ENCODE peak calls at places on chromosomes 6 and 20, in nine cellular contexts. J is stimulated activated CD4-positive, alpha-beta T cell treated with anti-CD3 and anti-CD28 coated beads, Interleukin-2, amount 100 ng/mL, for 48 hours; Z is stimulated activated naive B cell treated with anti-CD40 and anti-IgM and Interleukin-4, amounts not matched to agents 10 μg/mL and 1 μg/mL and 100 μg/mL, for 72 hours; D is iris pigment epithelial cell; W is amygdala; B is GM03348; H is IMR-90; V is activated CD4-positive, alpha-beta T cell treated with anti-CD3 and anti-CD28 coated beads for 36 hours; I is AG08395. R is an unnamed sample.

GRCh38 chr6:137489410-137490371 is 4.5 kb downstream of the OLIG3 start:
- DNase-seq in J (no peak), Z (no peak), D (no peak), W (no peak), B (no peak), H (no peak), V (no peak), I (no peak), R (no peak)

GRCh38 chr20:46678516-46678915 is 10.7 kb downstream of the TP53RK start:
- DNase-seq in J (no peak), Z (no peak), D (no peak), W (no peak), B (no peak), H (no peak), V (no peak), I (no peak), R (no peak)

GRCh38 chr6:69985180-69985579 is 118.8 kb downstream of the COL19A1 start:
- DNase-seq in J (no peak), Z (peak), D (no peak), W (no peak), B (no peak), H (no peak), V (no peak), I (no peak), R (no peak)

GRCh38 chr6:43669050-43669921 is 18.3 kb downstream of the MRPS18A start:
- DNase-seq in J (no peak), Z (no peak), D (no peak), W (peak), B (peak), H (peak), V (no peak), I (peak), R (peak)

GRCh38 chr20:11047559-11047958 is 373.8 kb upstream of the JAG1 start:
- DNase-seq in J (no peak), Z (no peak), D (peak), W (no peak), B (no peak), H (no peak), V (no peak), I (no peak), R (no peak)

GRCh38 chr20:49948809-49949507 is 12.8 kb downstream of the RNF114 start:
- DNase-seq in J (no peak), Z (no peak), D (peak), W (no peak), B (peak), H (peak), V (no peak), I (peak), R (peak)

GRCh38 chr6:21942910-21943309 is 349.4 kb downstream of the SOX4 start:
- DNase-seq in J (no peak), Z (no peak), D (peak), W (no peak), B (peak), H (no peak), V (no peak), I (peak), R (no peak)

GRCh38 chr6:35213161-35213823 is 464 bp upstream of the SCUBE3 start:
- DNase-seq in J (no peak), Z (no peak), D (no peak), W (no peak), B (peak), H (no peak), V (no peak), I (no peak), R (no peak)

GRCh38 chr6:128655978-128656498 is 135.6 kb upstream of the PTPRK start:
- DNase-seq in J (peak), Z (peak), D (peak), W (no peak), B (peak), H (peak), V (peak), I (peak), R (peak)

GRCh38 chr20:17822039-17822438 is 122.3 kb downstream of the BANF2 start:
- DNase-seq in J (no peak), Z (no peak), D (peak), W (no peak), B (no peak), H (peak), V (no peak), I (peak), R (no peak)

GRCh38 chr20:53984354-53984753 is 86.0 kb downstream of the BCAS1 start:
- DNase-seq in J (no peak), Z (no peak), D (no peak), W (no peak), B (peak), H (no peak), V (no peak), I (peak), R (no peak)

GRCh38 chr20:17873410-17874270 is 95.0 kb downstream of the SNX5 start:
- DNase-seq in J (no peak), Z (no peak), D (peak), W (no peak), B (peak), H (peak), V (no peak), I (peak), R (peak)

GRCh38 chr20:34112600-34113061 is 588 bp upstream of the EIF2S2 start:
- DNase-seq in J (no peak), Z (no peak), D (peak), W (peak), B (peak), H (peak), V (no peak), I (peak), R (no peak)

GRCh38 chr20:46057856-46058655 is 29.0 kb downstream of the SLC12A5 start:
- DNase-seq in J (no peak), Z (no peak), D (peak), W (no peak), B (peak), H (peak), V (peak), I (peak), R (peak)

GRCh38 chr20:48760403-48760889 is 67.4 kb downstream of the PREX1 start:
- DNase-seq in J (peak), Z (peak), D (peak), W (no peak), B (peak), H (peak), V (peak), I (peak), R (no peak)

GRCh38 chr20:40339661-40340449 is 349.2 kb downstream of the MAFB start:
- DNase-seq in J (no peak), Z (no peak), D (no peak), W (no peak), B (no peak), H (no peak), V (no peak), I (no peak), R (no peak)

GRCh38 chr6:169626169-169626833 is 75.5 kb downstream of the WDR27 start:
- DNase-seq in J (no peak), Z (no peak), D (no peak), W (no peak), B (no peak), H (no peak), V (no peak), I (no peak), R (no peak)

GRCh38 chr6:169312658-169313346 is 59.2 kb upstream of the THBS2 start:
- DNase-seq in J (no peak), Z (no peak), D (no peak), W (no peak), B (peak), H (no peak), V (no peak), I (peak), R (no peak)

GRCh38 chr6:34546551-34547321 is 9.4 kb downstream of the SPDEF start:
- DNase-seq in J (no peak), Z (no peak), D (no peak), W (peak), B (no peak), H (no peak), V (no peak), I (no peak), R (no peak)

GRCh38 chr20:50304501-50304856 is 113.8 kb downstream of the CEBPB start:
- DNase-seq in J (no peak), Z (no peak), D (peak), W (no peak), B (peak), H (peak), V (no peak), I (peak), R (peak)

GRCh38 chr6:168968228-168968627 is 285.4 kb downstream of the THBS2 start:
- DNase-seq in J (no peak), Z (no peak), D (peak), W (peak), B (peak), H (peak), V (no peak), I (peak), R (peak)

GRCh38 chr6:139531148-139531547 is 156.7 kb upstream of the CITED2 start:
- DNase-seq in J (peak), Z (no peak), D (peak), W (no peak), B (no peak), H (peak), V (peak), I (no peak), R (no peak)

GRCh38 chr20:48717095-48717958 is 110.5 kb downstream of the PREX1 start:
- DNase-seq in J (no peak), Z (no peak), D (no peak), W (no peak), B (no peak), H (no peak), V (no peak), I (no peak), R (no peak)

GRCh38 chr6:170279977-170280688 is 10.7 kb downstream of the DLL1 start:
- DNase-seq in J (no peak), Z (peak), D (peak), W (no peak), B (peak), H (peak), V (peak), I (peak), R (peak)

GRCh38 chr6:111591901-111592461 is 13.7 kb downstream of the TRAF3IP2 start:
- DNase-seq in J (no peak), Z (no peak), D (no peak), W (no peak), B (peak), H (no peak), V (no peak), I (peak), R (peak)

GRCh38 chr6:1596088-1596852 is 13.4 kb upstream of the FOXC1 start:
- DNase-seq in J (peak), Z (peak), D (no peak), W (peak), B (peak), H (peak), V (peak), I (peak), R (peak)

GRCh38 chr6:80454197-80454596 is 347.7 kb downstream of the BCKDHB start:
- DNase-seq in J (no peak), Z (peak), D (peak), W (no peak), B (peak), H (peak), V (peak), I (peak), R (peak)

GRCh38 chr20:25064561-25064960 is 6.6 kb upstream of the ACSS1 start:
- DNase-seq in J (no peak), Z (no peak), D (no peak), W (no peak), B (no peak), H (no peak), V (no peak), I (no peak), R (no peak)